ENCODE peak calls at places on chromosomes 12 and 14, in ten cellular contexts. X is OCI-M1; A is AG10803; P is Caki2; H is T-helper 1 cell; O is mesothelial cell of epicardium; R is effector CD4-positive, alpha-beta T cell; T is activated T-helper 1 cell treated with Interleukin-2 at 50 U/mL for 16 hours; C is activated T-cell treated with anti-CD3 and anti-CD28 coated beads for 1 hour; E is breast epithelium. N is an unnamed sample.

GRCh38 chr12:106108187-106108816 is 30.5 kb downstream of the NUAK1 start:
- DNase-seq in R (no peak), E (no peak), T (no peak), X (no peak), O (no peak), P (no peak), A (peak; percentile 68), H (no peak), C (no peak), N (no peak)

GRCh38 chr14:20609215-20610001 is 18.2 kb upstream of the RNASE12 start:
- DNase-seq in E (peak; percentile 84), O (peak; percentile 77), A (peak; percentile 83), X (peak; percentile 93), H (no peak), R (peak; percentile 58), C (peak; percentile 28), T (peak; percentile 34), P (peak; percentile 82), N (peak; percentile 53)

GRCh38 chr14:59630281-59630963 is 53.8 kb upstream of the CCDC175 start:
- DNase-seq in X (no peak), A (no peak), T (no peak), H (no peak), P (no peak), O (peak; percentile 39), C (no peak), R (no peak), E (no peak), N (no peak)

GRCh38 chr14:104774453-104775072 is 21.0 kb downstream of the AKT1 start:
- DNase-seq in C (no peak), E (no peak), H (no peak), T (no peak), R (no peak), P (no peak), O (no peak), X (no peak), A (no peak), N (no peak)

GRCh38 chr12:68981536-68981935 is 48.6 kb upstream of the CPM start:
- DNase-seq in A (peak; percentile 26), E (no peak), X (no peak), O (no peak), T (no peak), C (no peak), H (no peak), P (no peak), R (no peak), N (no peak)

GRCh38 chr14:37197421-37198272 is at the start of gene MIPOL1:
- DNase-seq in E (peak; percentile 73), P (peak; percentile 89), T (no peak), O (peak; percentile 85), C (no peak), H (no peak), X (no peak), A (peak; percentile 89), R (no peak), N (peak; percentile 75)

GRCh38 chr12:69240625-69240984 is 1.2 kb downstream of the CPSF6 start:
- DNase-seq in X (peak; percentile 36), O (no peak), A (no peak), R (peak; percentile 18), C (no peak), E (no peak), T (no peak), H (no peak), P (no peak), N (no peak)

GRCh38 chr12:113333877-113334785 is 778 bp downstream of the SLC8B1 start:
- DNase-seq in P (no peak), E (no peak), O (no peak), H (no peak), C (no peak), T (no peak), R (no peak), A (no peak), X (peak; percentile 46), N (no peak)

GRCh38 chr14:30651934-30652333 is 29.8 kb downstream of the SCFD1 start:
- DNase-seq in O (no peak), T (no peak), P (no peak), A (no peak), H (no peak), E (no peak), X (no peak), C (no peak), R (no peak), N (no peak)

GRCh38 chr14:55698051-55698450 is 118.0 kb downstream of the KTN1 start:
- DNase-seq in O (no peak), R (no peak), P (peak; percentile 80), A (no peak), X (no peak), C (no peak), E (no peak), H (no peak), T (no peak), N (no peak)